ENCODE peak calls at places on chromosomes 16 and 17, in seven cellular contexts. T, K, R, M, E, L and V are unnamed samples.

GRCh38 chr17:51741447-51741846 is 417.1 kb downstream of the CA10 start:
- DNase-seq in T (no peak), K (no peak), R (no peak), M (no peak), E (no peak), L (no peak), V (no peak)

GRCh38 chr16:6602401-6602800 is 730.2 kb upstream of the RBFOX1 start:
- DNase-seq in T (no peak), K (peak), R (no peak), M (no peak), E (no peak), L (no peak), V (no peak)

GRCh38 chr17:79017546-79017945 is 6.4 kb upstream of the C1QTNF1 start:
- DNase-seq in T (no peak), K (no peak), R (no peak), M (no peak), E (no peak), L (no peak), V (no peak)

GRCh38 chr16:85798901-85799496 is 345 bp downstream of the EMC8 start:
- DNase-seq in T (peak), K (peak), R (peak), M (no peak), E (peak), L (peak), V (peak)

GRCh38 chr17:57486416-57486815 is 230.1 kb downstream of the MSI2 start:
- DNase-seq in T (no peak), K (no peak), R (no peak), M (no peak), E (no peak), L (no peak), V (no peak)

GRCh38 chr16:83253526-83253925 is 554.3 kb upstream of the HSBP1 start:
- DNase-seq in T (no peak), K (no peak), R (no peak), M (no peak), E (no peak), L (no peak), V (no peak)

GRCh38 chr17:69452664-69453260 is 38.3 kb downstream of the MAP2K6 start:
- DNase-seq in T (no peak), K (no peak), R (no peak), M (no peak), E (no peak), L (no peak), V (no peak)

GRCh38 chr17:83079766-83080616 is 582 bp downstream of the METRNL start:
- DNase-seq in T (no peak), K (no peak), R (no peak), M (no peak), E (no peak), L (peak), V (no peak)

GRCh38 chr17:42817866-42818265 is 6.2 kb downstream of the BECN1 start:
- DNase-seq in T (no peak), K (no peak), R (no peak), M (no peak), E (no peak), L (no peak), V (no peak)

GRCh38 chr17:82059272-82060000 is 6.2 kb downstream of the DUS1L start:
- DNase-seq in T (no peak), K (no peak), R (no peak), M (peak), E (no peak), L (no peak), V (no peak)

GRCh38 chr17:12296120-12296727 is 275.5 kb downstream of the MAP2K4 start:
- DNase-seq in T (peak), K (no peak), R (peak), M (no peak), E (no peak), L (no peak), V (no peak)

GRCh38 chr17:72193395-72194106 is 72.7 kb downstream of the SOX9 start:
- DNase-seq in T (no peak), K (no peak), R (no peak), M (peak), E (peak), L (no peak), V (no peak)

GRCh38 chr16:68116256-68116853 is 31.2 kb downstream of the NFATC3 start:
- DNase-seq in T (no peak), K (no peak), R (peak), M (no peak), E (peak), L (no peak), V (peak)

GRCh38 chr16:51487880-51488279 is 336.8 kb upstream of the SALL1 start:
- DNase-seq in T (no peak), K (no peak), R (no peak), M (no peak), E (no peak), L (no peak), V (no peak)

GRCh38 chr16:22220076-22220453 is 14.0 kb downstream of the EEF2K start:
- DNase-seq in T (peak), K (peak), R (no peak), M (peak), E (peak), L (no peak), V (no peak)

GRCh38 chr17:75500419-75501216 is 14.7 kb downstream of the CASKIN2 start:
- DNase-seq in T (no peak), K (no peak), R (no peak), M (no peak), E (no peak), L (no peak), V (no peak)

GRCh38 chr16:24568392-24568791 is 29.0 kb downstream of the RBBP6 start:
- DNase-seq in T (no peak), K (no peak), R (no peak), M (no peak), E (peak), L (no peak), V (no peak)

GRCh38 chr17:39800540-39800939 is 62.8 kb downstream of the GRB7 start:
- DNase-seq in T (no peak), K (no peak), R (peak), M (no peak), E (no peak), L (no peak), V (peak)

GRCh38 chr16:47716571-47716970 is 255.4 kb downstream of the PHKB start:
- DNase-seq in T (no peak), K (no peak), R (no peak), M (no peak), E (peak), L (no peak), V (no peak)

GRCh38 chr17:32914181-32914580 is 13.8 kb upstream of the TMEM98 start:
- DNase-seq in T (no peak), K (no peak), R (no peak), M (no peak), E (no peak), L (no peak), V (no peak)

GRCh38 chr16:88355389-88356123 is 27.2 kb upstream of the ZNF469 start:
- DNase-seq in T (no peak), K (no peak), R (no peak), M (no peak), E (no peak), L (no peak), V (no peak)

GRCh38 chr16:10754941-10755340 is 11.3 kb downstream of the NUBP1 start:
- DNase-seq in T (no peak), K (no peak), R (no peak), M (no peak), E (peak), L (no peak), V (no peak)

GRCh38 chr17:68204736-68205135 is 43.1 kb upstream of the AMZ2 start:
- DNase-seq in T (no peak), K (no peak), R (no peak), M (no peak), E (no peak), L (no peak), V (peak)

GRCh38 chr17:64331366-64331765 is 59.3 kb downstream of the PECAM1 start:
- DNase-seq in T (no peak), K (no peak), R (no peak), M (no peak), E (no peak), L (no peak), V (no peak)

GRCh38 chr17:48344241-48344640 is 85.8 kb downstream of the SKAP1 start:
- DNase-seq in T (no peak), K (no peak), R (no peak), M (no peak), E (no peak), L (no peak), V (no peak)

GRCh38 chr16:89297156-89297869 is 79.8 kb downstream of the ZNF778 start:
- DNase-seq in T (no peak), K (no peak), R (no peak), M (no peak), E (peak), L (no peak), V (no peak)

GRCh38 chr16:89588413-89589109 is 13.0 kb downstream of the CPNE7 start:
- DNase-seq in T (no peak), K (no peak), R (no peak), M (no peak), E (no peak), L (no peak), V (no peak)

GRCh38 chr16:20084624-20085226 is 11.0 kb upstream of the GPR139 start:
- DNase-seq in T (no peak), K (no peak), R (no peak), M (no peak), E (no peak), L (no peak), V (no peak)

GRCh38 chr16:31033709-31034492 is 543 bp downstream of the STX4 start:
- DNase-seq in T (peak), K (peak), R (peak), M (peak), E (peak), L (peak), V (peak)

GRCh38 chr16:1340730-1341494 is 7.5 kb downstream of the BAIAP3 start:
- DNase-seq in T (no peak), K (no peak), R (no peak), M (no peak), E (no peak), L (no peak), V (no peak)

GRCh38 chr17:56506349-56506748 is 87.2 kb upstream of the NOG start:
- DNase-seq in T (no peak), K (no peak), R (no peak), M (no peak), E (no peak), L (no peak), V (no peak)

GRCh38 chr16:84603115-84603816 is 14.6 kb downstream of the COTL1 start:
- DNase-seq in T (peak), K (peak), R (no peak), M (peak), E (peak), L (no peak), V (no peak)

GRCh38 chr16:28538733-28539596 is at the start of gene NUPR1:
- DNase-seq in T (peak), K (peak), R (no peak), M (peak), E (peak), L (no peak), V (no peak)

GRCh38 chr16:83914091-83914710 is 15.3 kb downstream of the MLYCD start:
- DNase-seq in T (no peak), K (no peak), R (no peak), M (no peak), E (no peak), L (no peak), V (no peak)

GRCh38 chr17:44008205-44008909 is 3.9 kb downstream of the NAGS start:
- DNase-seq in T (no peak), K (no peak), R (no peak), M (no peak), E (no peak), L (no peak), V (no peak)
- TF ChIP-seq CTCF in T (no peak), K (no peak), R (no peak), M (no peak), E (no peak), L (no peak), V (no peak)

DNA sequence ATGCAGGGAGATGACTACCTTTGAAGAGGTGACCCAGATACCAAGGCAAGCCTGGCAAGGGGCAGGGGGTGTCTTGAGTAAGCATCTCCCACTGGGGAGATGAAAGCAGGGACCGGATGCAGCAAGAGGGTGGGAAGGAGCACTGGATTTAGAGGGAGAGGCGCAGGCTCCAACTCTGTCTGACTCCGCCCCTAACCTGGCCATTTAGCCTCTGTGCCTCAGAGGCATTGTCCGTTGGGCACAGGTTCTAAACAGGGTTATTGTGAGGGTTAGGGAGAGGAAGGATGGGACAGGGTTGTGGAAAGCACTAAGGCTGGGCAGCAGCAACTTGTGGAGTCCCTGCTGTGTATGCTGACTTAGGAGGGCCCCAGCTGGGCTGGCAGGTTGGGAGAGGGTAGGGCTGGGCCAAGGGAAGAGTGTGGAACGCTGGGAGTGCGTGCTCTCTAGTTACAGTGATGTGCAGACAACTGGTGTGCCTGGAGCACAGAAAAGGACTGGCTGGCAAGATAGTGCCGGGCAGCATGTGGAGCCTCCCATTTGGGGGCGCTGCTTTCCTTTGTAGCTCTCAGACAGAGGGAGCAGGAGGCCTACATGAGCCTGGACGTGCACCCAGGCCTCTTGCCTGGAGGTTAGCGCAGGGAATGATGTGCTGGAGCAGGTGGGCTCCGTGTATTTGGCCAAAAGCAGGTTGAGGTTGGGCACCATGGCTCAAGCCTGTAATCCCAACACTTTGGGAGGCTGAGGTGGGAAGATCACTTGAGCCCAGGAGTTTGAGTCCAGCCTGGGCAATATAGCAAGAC is 26.2 kb downstream of the TBX2 start:
- DNase-seq in T (no peak), K (no peak), R (no peak), M (no peak), E (no peak), L (no peak), V (no peak)
- TF ChIP-seq CTCF in T (no peak), K (no peak), R (no peak), M (no peak), E (peak), L (no peak), V (no peak)

GRCh38 chr17:6413073-6413472 is 21.8 kb downstream of the AIPL1 start:
- DNase-seq in T (no peak), K (no peak), R (peak), M (no peak), E (peak), L (no peak), V (peak)
- TF ChIP-seq CTCF in T (no peak), K (peak), R (peak), M (peak), E (peak), L (no peak), V (peak)

GRCh38 chr17:37490022-37490587 is 414 bp downstream of the DUSP14 start:
- DNase-seq in T (peak), K (peak), R (peak), M (peak), E (peak), L (peak), V (peak)
- TF ChIP-seq CTCF in T (no peak), K (no peak), R (peak), M (peak), E (no peak), L (peak), V (peak)